ENCODE peak calls at places on chromosomes 3 and 15, in six cellular contexts. X is colonic mucosa, L is lower leg skin, U is thoracic aorta, M is Caco-2, E is AG10803. A is an unnamed sample.

GRCh38 chr3:174330303-174330702 is 528.8 kb upstream of the NAALADL2 start:
- DNase-seq in X (no peak), E (peak), M (no peak), U (no peak), L (no peak), A (peak)

GRCh38 chr3:150721285-150722130 is 17.8 kb upstream of the ERICH6 start:
- DNase-seq in X (no peak), U (no peak), L (no peak), E (peak), M (no peak), A (peak)

GRCh38 chr3:197297476-197298340 is 704 bp downstream of the DLG1 start:
- DNase-seq in U (no peak), L (peak), M (peak), X (peak), E (peak), A (peak)

GRCh38 chr3:113747719-113748046 is 848 bp downstream of the ATP6V1A start:
- DNase-seq in E (peak), L (no peak), X (no peak), M (no peak), U (no peak), A (no peak)

GRCh38 chr3:184523825-184524615 is 37.6 kb upstream of the EPHB3 start:
- DNase-seq in E (peak), U (no peak), M (no peak), L (no peak), X (peak), A (peak)

GRCh38 chr3:44893097-44893496 is 18.7 kb downstream of the TGM4 start:
- DNase-seq in X (no peak), E (peak), U (no peak), L (no peak), M (no peak), A (peak)

GRCh38 chr3:179450321-179450720 is 949 bp downstream of the GNB4 start:
- DNase-seq in L (no peak), E (no peak), X (no peak), M (no peak), U (no peak), A (no peak)

GRCh38 chr15:48963524-48964113 is at the start of gene SHC4:
- DNase-seq in X (peak), E (peak), M (no peak), U (no peak), L (no peak), A (peak)

GRCh38 chr3:5202267-5202666 is 14.8 kb downstream of the EDEM1 start:
- DNase-seq in U (no peak), M (no peak), E (peak), X (no peak), L (no peak), A (no peak)

GRCh38 chr3:43290961-43291360 is 4.6 kb downstream of the SNRK start:
- DNase-seq in U (no peak), E (no peak), M (no peak), L (no peak), X (no peak), A (no peak)

GRCh38 chr15:60476713-60477112 is 2.2 kb downstream of the ICE2 start:
- DNase-seq in U (no peak), E (peak), L (no peak), M (no peak), X (no peak), A (peak)

GRCh38 chr15:39786444-39787056 is 3.9 kb upstream of the FSIP1 start:
- DNase-seq in X (no peak), U (no peak), L (no peak), E (peak), M (no peak), A (peak)

GRCh38 chr3:13770390-13771169 is 109.3 kb downstream of the WNT7A start:
- DNase-seq in L (no peak), X (no peak), M (peak), U (no peak), E (no peak), A (no peak)

GRCh38 chr15:75704618-75705017 is 8.0 kb downstream of the CSPG4 start:
- DNase-seq in M (no peak), L (no peak), U (no peak), X (no peak), E (no peak), A (no peak)

GRCh38 chr3:115255197-115255585 is 108.1 kb upstream of the ZBTB20 start:
- DNase-seq in E (no peak), X (no peak), U (no peak), M (no peak), L (no peak), A (no peak)

GRCh38 chr3:42711491-42712343 is 9.1 kb upstream of the HHATL start:
- DNase-seq in M (peak), X (no peak), U (no peak), E (no peak), L (no peak), A (no peak)

GRCh38 chr15:64149424-64150235 is 1.9 kb upstream of the SNX22 start:
- DNase-seq in L (no peak), M (no peak), E (no peak), U (no peak), X (peak), A (no peak)

GRCh38 chr3:136772709-136773108 is 20.5 kb upstream of the STAG1 start:
- DNase-seq in M (no peak), X (no peak), E (peak), U (no peak), L (no peak), A (no peak)

GRCh38 chr3:73028803-73029202 is 32.2 kb downstream of the PPP4R2 start:
- DNase-seq in U (no peak), E (no peak), X (no peak), L (no peak), M (no peak), A (no peak)

GRCh38 chr3:133944641-133945441 is 49.2 kb upstream of the RAB6B start:
- DNase-seq in L (no peak), X (no peak), E (peak), U (no peak), M (peak), A (peak)

GRCh38 chr3:71628571-71628970 is 45.0 kb upstream of the FOXP1 start:
- DNase-seq in E (peak), X (no peak), U (no peak), L (no peak), M (no peak), A (no peak)

GRCh38 chr3:195800240-195800639 is 11.5 kb downstream of the MUC4 start:
- DNase-seq in E (no peak), X (no peak), L (no peak), M (no peak), U (no peak), A (no peak)

GRCh38 chr3:143464850-143465249 is 345.3 kb downstream of the CHST2 start:
- DNase-seq in L (no peak), E (no peak), M (no peak), U (no peak), X (peak), A (no peak)

GRCh38 chr3:109927726-109928125 is 590.4 kb upstream of the DPPA4 start:
- DNase-seq in E (no peak), X (no peak), M (no peak), U (no peak), L (no peak), A (no peak)

GRCh38 chr3:189580190-189580589 is 51.0 kb upstream of the TP63 start:
- DNase-seq in M (no peak), L (no peak), U (no peak), X (no peak), E (no peak), A (no peak)

GRCh38 chr3:131231710-131232348 is 149.7 kb upstream of the NUDT16 start:
- DNase-seq in M (no peak), U (no peak), L (no peak), E (no peak), X (no peak), A (no peak)

GRCh38 chr15:66765478-66766281 is 63.6 kb downstream of the SMAD6 start:
- DNase-seq in M (peak), E (peak), X (peak), L (peak), U (no peak), A (no peak)

GRCh38 chr3:170259853-170260386 is 37.7 kb downstream of the PRKCI start:
- DNase-seq in L (no peak), E (no peak), M (no peak), X (no peak), U (no peak), A (no peak)

GRCh38 chr15:73273181-73274002 is 95.4 kb downstream of the HCN4 start:
- DNase-seq in L (peak), E (peak), U (no peak), M (peak), X (peak), A (peak)

DNA sequence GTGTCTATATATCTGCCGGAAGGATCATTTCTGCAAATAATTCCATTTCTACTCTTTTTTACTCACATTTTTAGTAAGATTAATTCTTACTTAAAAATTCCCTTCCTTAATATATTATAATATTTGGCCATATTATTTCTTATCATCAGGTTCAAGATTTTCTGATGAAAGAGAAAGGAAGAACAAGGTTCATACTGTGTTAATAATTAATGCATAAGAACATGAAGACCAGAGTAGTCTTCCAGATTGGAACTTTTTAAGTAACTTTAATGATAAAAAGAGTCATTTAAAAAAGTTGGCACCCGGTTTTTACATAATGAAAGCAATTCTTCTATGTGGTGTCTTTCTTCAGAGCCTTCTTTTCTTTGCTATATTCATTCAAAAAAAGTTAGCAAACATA is 590 bp downstream of the ACKR4 start:
- DNase-seq in L (no peak), U (no peak), E (no peak), X (no peak), M (no peak), A (no peak)
- H3K4me3 ChIP-seq in L (no peak), U (peak), E (peak), X (no peak), M (no peak), A (no peak)

DNA sequence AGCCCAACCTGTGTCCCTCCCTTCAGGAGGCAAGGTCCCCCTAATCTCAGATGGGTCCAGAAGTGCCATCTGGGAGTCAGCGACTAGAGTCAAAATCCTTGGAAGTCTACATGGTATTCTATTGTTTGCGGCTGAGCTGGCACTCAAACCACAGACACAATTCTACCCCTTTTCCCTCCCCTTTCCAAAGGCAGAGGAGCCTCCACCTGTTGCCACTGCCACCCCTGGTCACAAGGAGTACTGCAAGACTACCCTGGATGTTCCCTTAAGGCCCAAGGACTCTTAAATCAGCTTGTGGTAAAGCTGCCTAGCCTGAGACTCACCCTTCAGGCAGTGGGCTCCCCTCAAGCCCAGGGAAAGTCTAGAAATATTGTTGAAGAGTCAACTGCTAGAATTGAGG is 4.3 kb upstream of the OR5H6 start:
- DNase-seq in M (no peak), L (no peak), E (no peak), X (no peak), U (no peak), A (no peak)
- TF ChIP-seq CTCF in M (peak), L (no peak), E (no peak), X (no peak), U (no peak), A (no peak)

DNA sequence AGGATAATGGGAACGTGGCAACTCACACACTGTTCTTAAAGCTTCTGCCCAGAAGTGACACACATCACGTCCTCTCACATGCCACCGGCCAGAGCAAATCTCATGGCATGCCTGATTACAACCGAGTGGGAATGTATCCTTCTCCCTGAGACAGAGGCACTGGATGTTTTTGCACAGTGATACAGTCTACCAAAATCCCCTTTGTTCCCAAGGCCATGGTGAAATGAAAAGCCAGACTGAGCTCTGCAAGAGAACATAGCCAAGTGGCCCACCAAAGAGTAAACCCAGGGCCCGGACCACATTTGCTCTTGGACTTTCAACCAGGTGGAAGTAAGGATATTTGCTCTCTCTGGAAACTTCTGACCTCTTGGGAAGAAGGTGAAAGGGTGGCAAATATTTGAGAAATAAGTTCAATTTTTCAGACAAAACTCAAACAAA is 186.2 kb upstream of the STT3B start:
- DNase-seq in U (no peak), L (no peak), X (no peak), E (no peak), M (no peak), A (no peak)
- H3K4me3 ChIP-seq in U (no peak), L (no peak), X (no peak), E (no peak), M (no peak), A (no peak)

GRCh38 chr15:70741107-70741511 is 22.2 kb downstream of the UACA start:
- DNase-seq in E (peak), X (peak), M (no peak), U (no peak), L (peak), A (peak)
- TF ChIP-seq CTCF in E (no peak), X (no peak), M (no peak), U (no peak), L (no peak), A (no peak)

A was measured in astrocyte of the cerebellum.